ENCODE peak calls at places on chromosomes 11 and 22, in six cellular contexts. S is PC-3; W is psoas muscle; D is GM23248; O is tibial artery; N is naive thymus-derived CD4-positive, alpha-beta T cell. P is an unnamed sample.

GRCh38 chr11:70209391-70209912 is 6.4 kb downstream of the FADD start:
- DNase-seq in S (no peak), W (no peak), D (no peak), O (no peak), N (no peak), P (no peak)

GRCh38 chr11:96222102-96222501 is 120.9 kb downstream of the MAML2 start:
- DNase-seq in S (no peak), W (no peak), D (peak; percentile 53), O (no peak), N (no peak), P (no peak)

GRCh38 chr11:64165842-64166635 is at the start of gene MACROD1:
- DNase-seq in S (peak; percentile 96), W (peak; percentile 96), D (peak; percentile 95), O (peak; percentile 88), N (peak; percentile 61), P (peak; percentile 18)

GRCh38 chr22:23649071-23649501 is 17.0 kb upstream of the DRICH1 start:
- DNase-seq in S (no peak), W (no peak), D (no peak), O (no peak), N (no peak), P (no peak)

GRCh38 chr11:5624489-5625278 is at the start of gene TRIM34:
- DNase-seq in S (peak; percentile 70), W (no peak), D (peak; percentile 85), O (peak; percentile 59), N (peak; percentile 69), P (no peak)

GRCh38 chr11:72723508-72723907 is 28.7 kb downstream of the ARAP1 start:
- DNase-seq in S (no peak), W (peak; percentile 19), D (peak; percentile 59), O (no peak), N (no peak), P (no peak)

GRCh38 chr11:117495357-117495756 is 167.7 kb downstream of the CEP164 start:
- DNase-seq in S (no peak), W (no peak), D (no peak), O (no peak), N (no peak), P (no peak)

GRCh38 chr11:129739339-129739738 is 76.3 kb upstream of the TMEM45B start:
- DNase-seq in S (no peak), W (no peak), D (no peak), O (no peak), N (no peak), P (no peak)

GRCh38 chr11:107799245-107799859 is 59.2 kb downstream of the SLC35F2 start:
- DNase-seq in S (peak; percentile 94), W (peak; percentile 81), D (peak; percentile 80), O (peak; percentile 82), N (peak; percentile 41), P (peak; percentile 7)

GRCh38 chr11:107804219-107804618 is 54.4 kb downstream of the SLC35F2 start:
- DNase-seq in S (no peak), W (no peak), D (no peak), O (no peak), N (no peak), P (no peak)

GRCh38 chr11:107801641-107802040 is 56.9 kb downstream of the SLC35F2 start:
- DNase-seq in S (peak; percentile 32), W (no peak), D (no peak), O (no peak), N (no peak), P (no peak)
- H3K4me3 ChIP-seq in S (no peak overlapping the region), W (no peak overlapping the region), D (no peak overlapping the region), O (no peak overlapping the region), N (no peak overlapping the region), P (no peak overlapping the region)

GRCh38 chr22:20802452-20802851 is 28.5 kb downstream of the SERPIND1 start:
- DNase-seq in S (no peak), W (no peak), D (no peak), O (no peak), N (no peak), P (no peak)
- H3K36me3 ChIP-seq in S (peaks cover 14% of the 10 kb centered on the region), W (peaks cover 98% of the 10 kb centered on the region), D (peaks cover 23% of the 10 kb centered on the region), O (peaks cover 100% of the 10 kb centered on the region), N (peaks cover 94% of the 10 kb centered on the region), P (peaks cover 22% of the 10 kb centered on the region)

DNA sequence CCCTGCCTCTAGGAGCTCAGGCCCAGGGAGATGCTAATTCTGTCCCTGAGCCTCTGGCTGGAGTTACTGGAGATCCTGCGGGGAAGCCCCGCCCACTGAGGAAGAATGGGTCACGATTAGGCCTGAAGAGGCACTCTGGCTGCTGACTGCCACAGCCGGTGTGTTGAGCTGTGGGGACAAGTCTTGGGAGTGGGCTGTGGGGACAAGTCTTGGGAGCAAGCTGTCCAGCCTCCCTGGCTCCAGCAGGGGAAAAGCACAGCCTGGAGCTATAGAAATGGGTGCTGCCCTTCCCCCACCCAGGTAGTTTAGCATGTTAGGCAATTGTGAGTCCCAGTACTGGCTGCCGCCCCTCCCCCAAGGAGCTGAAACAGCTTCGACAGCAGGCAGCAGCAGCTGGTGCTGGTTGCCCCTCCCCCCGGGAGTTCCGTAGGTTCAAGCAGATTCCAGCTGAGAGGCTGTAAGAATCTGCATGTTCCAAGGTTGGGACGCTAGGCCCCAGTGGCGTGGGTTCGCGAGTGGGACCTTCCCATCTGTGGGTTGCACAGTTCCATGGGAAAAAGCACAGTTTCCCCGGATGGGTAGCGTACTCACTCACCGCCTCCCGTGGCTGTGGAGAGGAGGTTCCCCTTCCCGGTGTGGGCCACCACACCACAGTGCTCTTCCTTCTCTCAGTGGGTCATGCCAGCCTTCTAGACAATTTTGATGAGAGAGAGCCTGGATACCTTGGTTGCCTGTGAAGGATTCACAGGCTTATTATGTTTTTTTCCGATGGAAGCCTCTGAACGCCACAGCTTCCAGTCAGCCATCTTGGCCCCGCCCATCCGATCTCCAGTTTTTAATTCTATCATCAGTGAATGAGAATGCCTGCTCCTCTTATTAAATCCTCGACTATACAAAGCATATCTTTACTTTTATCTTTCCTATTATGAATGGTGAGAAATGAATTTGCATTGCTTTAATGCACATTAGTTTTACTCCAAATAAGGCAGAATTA is 61.5 kb downstream of the MSANTD4 start:
- DNase-seq in S (no peak), W (no peak), D (no peak), O (no peak), N (no peak), P (no peak)
- H3K4me3 ChIP-seq in S (no peak overlapping the region), W (no peak overlapping the region), D (no peak overlapping the region), O (no peak overlapping the region), N (no peak overlapping the region), P (no peak overlapping the region)

GRCh38 chr22:25950101-25950500 is 208.1 kb downstream of the MYO18B start:
- DNase-seq in S (no peak), W (no peak), D (no peak), O (no peak), N (no peak), P (no peak)
- H3K36me3 ChIP-seq in S (no peaks in the 10 kb centered on the region), W (peaks cover 91% of the 10 kb centered on the region), D (no peaks in the 10 kb centered on the region), O (no peaks in the 10 kb centered on the region), N (no peaks in the 10 kb centered on the region), P (no peaks in the 10 kb centered on the region)

P was measured in BJ.